ENCODE peak calls at places on chromosomes 12 and 14, in seven cellular contexts. F is HCT116, Q is ovary, X is transverse colon, Z is mammary epithelial cell, R is tibial nerve, K is GM23248. P is an unnamed sample.

GRCh38 chr12:44225128-44225527 is 389.2 kb downstream of the TMEM117 start:
- DNase-seq in Q (no peak), F (no peak), K (no peak), Z (no peak), R (no peak), X (no peak), P (peak; percentile 56)

GRCh38 chr14:42407153-42407552 is 800.5 kb downstream of the LRFN5 start:
- DNase-seq in X (no peak), K (no peak), Q (no peak), R (no peak), F (no peak), Z (no peak), P (no peak)

GRCh38 chr14:73870525-73871235 is 16.0 kb upstream of the ZNF410 start:
- DNase-seq in K (no peak), Z (no peak), R (no peak), F (no peak), Q (no peak), X (no peak), P (no peak)

GRCh38 chr12:53414756-53415417 is 8.8 kb upstream of the AMHR2 start:
- DNase-seq in R (no peak), Q (peak; percentile 49), Z (no peak), F (no peak), X (no peak), K (no peak), P (peak; percentile 54)

GRCh38 chr14:57291692-57292647 is 23.2 kb downstream of the AP5M1 start:
- DNase-seq in F (no peak), Q (no peak), R (no peak), K (no peak), X (no peak), Z (no peak), P (no peak)

GRCh38 chr12:108442077-108442476 is 73.0 kb upstream of the FICD start:
- DNase-seq in K (no peak), Q (no peak), X (no peak), Z (no peak), F (no peak), R (no peak), P (peak; percentile 98)

GRCh38 chr14:104665663-104666522 is 23.5 kb upstream of the INF2 start:
- DNase-seq in Z (peak; percentile 30), R (peak; percentile 36), F (peak; percentile 91), X (peak; percentile 75), Q (no peak), K (no peak), P (no peak)

GRCh38 chr14:100065942-100066574 is 836 bp downstream of the EVL start:
- DNase-seq in F (no peak), R (no peak), Q (no peak), K (no peak), X (peak; percentile 66), Z (no peak), P (no peak)

GRCh38 chr12:102939059-102939458 is 18.4 kb upstream of the ASCL1 start:
- DNase-seq in Q (no peak), R (no peak), X (no peak), K (no peak), F (no peak), Z (no peak), P (no peak)

GRCh38 chr12:43758247-43758727 is 303 bp downstream of the PUS7L start:
- DNase-seq in X (peak; percentile 39), F (no peak), R (no peak), Q (no peak), K (peak; percentile 71), Z (no peak), P (peak; percentile 41)

GRCh38 chr12:94663702-94664101 is 13.3 kb upstream of the TMCC3 start:
- DNase-seq in Z (no peak), K (no peak), X (no peak), Q (no peak), F (no peak), R (no peak), P (no peak)

GRCh38 chr12:51821423-51822260 is 26.9 kb downstream of the FIGNL2 start:
- DNase-seq in K (peak; percentile 63), X (no peak), R (no peak), Z (no peak), F (no peak), Q (no peak), P (no peak)

GRCh38 chr14:61213116-61213720 is 67.9 kb downstream of the TMEM30B start:
- DNase-seq in Z (no peak), X (no peak), Q (no peak), K (peak; percentile 85), R (no peak), F (no peak), P (peak; percentile 73)

GRCh38 chr12:111635524-111635923 is 36.4 kb upstream of the ATXN2 start:
- DNase-seq in Q (no peak), R (no peak), Z (no peak), X (no peak), F (no peak), K (peak; percentile 43), P (peak; percentile 3)

GRCh38 chr12:8734873-8735381 is 37.1 kb downstream of the RIMKLB start:
- DNase-seq in X (no peak), K (no peak), R (no peak), F (no peak), Z (no peak), Q (no peak), P (no peak)

GRCh38 chr12:115398311-115398781 is 714.4 kb upstream of the TBX3 start:
- DNase-seq in X (peak; percentile 10), R (no peak), Q (no peak), F (no peak), Z (no peak), K (no peak), P (no peak)

GRCh38 chr12:92485356-92486348 is 217.1 kb upstream of the PLEKHG7 start:
- DNase-seq in F (no peak), X (no peak), R (no peak), Z (no peak), Q (no peak), K (peak; percentile 6), P (no peak)

DNA sequence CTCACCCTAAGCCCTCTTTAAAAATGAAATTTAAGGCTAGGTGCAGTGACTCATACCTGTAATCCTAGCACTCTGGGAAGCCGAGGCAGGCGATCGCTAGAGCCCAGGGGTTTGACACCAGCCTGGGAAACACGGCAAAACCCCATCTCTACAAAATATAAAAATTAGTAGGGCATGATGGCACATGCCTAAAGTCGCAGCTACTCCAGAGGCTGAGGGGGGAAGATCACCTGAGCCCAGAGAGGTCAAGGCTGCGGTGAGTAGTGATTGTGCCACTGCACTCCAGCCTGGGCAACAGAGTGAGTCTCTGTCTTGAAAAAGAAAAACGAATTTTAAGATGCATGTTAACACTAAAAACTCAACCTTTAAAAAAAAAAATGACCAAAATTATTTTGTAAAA is 12.7 kb downstream of the GNPNAT1 start:
- DNase-seq in R (no peak), Z (no peak), X (no peak), K (no peak), F (no peak), Q (no peak), P (no peak)
- H3K36me3 ChIP-seq in R (peaks cover 52% of the 10 kb centered on the region), Z (peaks cover 28% of the 10 kb centered on the region), X (peaks cover 17% of the 10 kb centered on the region), K (peaks cover 57% of the 10 kb centered on the region), F (peaks cover 41% of the 10 kb centered on the region), Q (no peaks in the 10 kb centered on the region), P (peaks cover 54% of the 10 kb centered on the region)

GRCh38 chr12:96343347-96343954 is 56.8 kb downstream of the CDK17 start:
- DNase-seq in K (peak; percentile 23), Q (no peak), F (no peak), R (no peak), X (no peak), Z (peak; percentile 31), P (no peak)

GRCh38 chr12:96347130-96347699 is 53.0 kb downstream of the CDK17 start:
- DNase-seq in Z (no peak), R (no peak), Q (no peak), K (no peak), F (no peak), X (no peak), P (no peak)

GRCh38 chr12:96338852-96339478 is 61.3 kb downstream of the CDK17 start:
- DNase-seq in K (no peak), Z (no peak), R (no peak), F (no peak), X (no peak), Q (no peak), P (no peak)

DNA sequence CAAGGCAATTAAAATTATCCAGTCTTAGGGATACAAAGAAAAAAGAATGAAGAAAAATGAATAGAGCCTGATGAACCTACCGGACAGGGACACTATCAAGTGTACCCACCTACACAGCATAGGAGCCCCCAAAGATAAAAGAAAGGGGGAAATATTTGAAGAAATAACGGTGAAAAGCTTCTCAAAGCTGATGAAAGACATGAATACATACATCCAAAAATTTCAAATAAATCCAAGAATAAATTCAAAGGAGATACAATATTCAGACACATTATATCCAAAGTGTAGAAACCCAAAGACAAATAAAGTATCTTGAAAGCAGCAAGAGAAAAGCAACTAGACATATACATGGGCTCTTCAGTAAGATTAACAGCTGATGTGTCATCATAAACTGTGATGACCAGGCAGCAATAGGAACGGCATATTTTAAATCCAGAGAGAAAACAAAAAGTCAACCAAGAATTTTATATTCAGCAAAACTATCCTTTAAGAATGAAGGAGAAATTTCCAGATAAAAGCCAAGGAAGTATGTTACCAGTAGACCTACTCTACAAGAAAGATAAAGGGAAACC is 56.0 kb downstream of the CDK17 start:
- DNase-seq in F (no peak), R (no peak), X (no peak), Z (no peak), Q (no peak), K (no peak), P (no peak)
- H3K27ac ChIP-seq in F (no peak overlapping the region), R (no peak overlapping the region), X (no peak overlapping the region), Z (no peak overlapping the region), Q (no peak overlapping the region), K (no peak overlapping the region), P (no peak overlapping the region)

GRCh38 chr12:69834566-69834965 is 9.5 kb downstream of the MYRFL start:
- DNase-seq in F (no peak), Z (no peak), X (no peak), K (no peak), Q (no peak), R (no peak), P (no peak)

GRCh38 chr12:69824956-69825355 is at the start of gene MYRFL:
- DNase-seq in F (no peak), K (no peak), X (no peak), Z (no peak), R (no peak), Q (no peak), P (no peak)

GRCh38 chr12:69824028-69824427 is 999 bp upstream of the MYRFL start:
- DNase-seq in Z (no peak), Q (no peak), X (no peak), F (no peak), R (no peak), K (no peak), P (no peak)

GRCh38 chr12:69834147-69834546 is 9.1 kb downstream of the MYRFL start:
- DNase-seq in Z (no peak), K (no peak), F (no peak), Q (no peak), R (no peak), X (no peak), P (no peak)

DNA sequence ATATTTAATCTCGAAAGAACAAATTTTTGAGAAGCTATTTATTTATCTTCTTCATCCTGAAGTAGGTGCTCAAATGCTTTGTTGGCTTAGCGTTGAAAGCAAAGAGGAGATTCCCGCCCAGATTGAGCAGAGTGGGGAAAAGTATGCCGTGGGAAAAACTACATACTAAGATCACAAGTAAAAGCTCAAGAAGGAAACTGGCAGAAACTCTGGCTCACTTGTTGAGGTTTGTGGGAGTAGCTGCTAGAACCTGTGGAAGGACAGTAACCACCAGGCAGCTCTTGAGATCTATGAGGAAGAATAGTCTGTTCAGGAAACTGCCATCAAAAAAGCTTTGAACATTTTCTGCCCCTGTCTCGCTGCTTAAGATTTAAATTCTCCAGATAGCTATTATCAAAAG is 3.9 kb downstream of the MYRFL start:
- DNase-seq in Z (no peak), F (no peak), Q (no peak), R (no peak), K (no peak), X (no peak), P (no peak)
- H3K36me3 ChIP-seq in Z (no peaks in the 10 kb centered on the region), F (no peaks in the 10 kb centered on the region), Q (no peaks in the 10 kb centered on the region), R (no peaks in the 10 kb centered on the region), K (no peaks in the 10 kb centered on the region), X (no peaks in the 10 kb centered on the region), P (no peaks in the 10 kb centered on the region)

GRCh38 chr12:104480012-104480411 is 23.3 kb downstream of the CHST11 start:
- DNase-seq in Z (no peak), R (no peak), X (no peak), F (no peak), Q (no peak), K (no peak), P (no peak)
- H3K27ac ChIP-seq in Z (no peak overlapping the region), R (no peak overlapping the region), X (peak overlapping the region; percentile 63), F (no peak overlapping the region), Q (no peak overlapping the region), K (peak overlapping the region; percentile 72), P (no peak overlapping the region)